ENCODE peak calls at places on chromosomes 2 and 18, in nine cellular contexts. E is CD8-positive, alpha-beta memory T cell; A is BE2C; H is NT2/D1; G is WERI-Rb-1; Q is HCT116; T is PC-9; J is tibial artery; U is aorta. Y is an unnamed sample. For H3K9me3, the result is how much of the 10 kb centered on the place peaks cover.

GRCh38 chr18:69490813-69491212 is 90.1 kb downstream of the DOK6 start:
- DNase-seq in E (no peak), A (peak), H (no peak), G (no peak), Q (no peak), T (no peak), J (no peak), U (no peak), Y (no peak)

GRCh38 chr2:170827841-170828532 is 11.3 kb downstream of the GAD1 start:
- DNase-seq in E (no peak), A (no peak), H (no peak), G (no peak), Q (no peak), T (no peak), J (no peak), U (no peak), Y (no peak)

GRCh38 chr2:1781291-1782080 is 37.2 kb upstream of the PXDN start:
- DNase-seq in E (no peak), A (no peak), H (no peak), G (no peak), Q (peak), T (no peak), J (no peak), U (peak), Y (no peak)

GRCh38 chr2:1226766-1227165 is 186.5 kb upstream of the TPO start:
- DNase-seq in E (no peak), A (no peak), H (no peak), G (no peak), Q (no peak), T (no peak), J (no peak), U (no peak), Y (no peak)

GRCh38 chr2:70708376-70709199 is 59.4 kb downstream of the ADD2 start:
- DNase-seq in E (no peak), A (no peak), H (no peak), G (no peak), Q (no peak), T (no peak), J (no peak), U (no peak), Y (no peak)

GRCh38 chr2:102520009-102520408 is 47.0 kb downstream of the SLC9A4 start:
- DNase-seq in E (no peak), A (peak), H (peak), G (peak), Q (peak), T (no peak), J (no peak), U (no peak), Y (no peak)

GRCh38 chr2:237617305-237617982 is 9.9 kb upstream of the LRRFIP1 start:
- DNase-seq in E (no peak), A (no peak), H (no peak), G (peak), Q (no peak), T (no peak), J (no peak), U (no peak), Y (no peak)

GRCh38 chr2:33765122-33765521 is 166.0 kb upstream of the FAM98A start:
- DNase-seq in E (no peak), A (no peak), H (peak), G (no peak), Q (no peak), T (no peak), J (no peak), U (no peak), Y (peak)

GRCh38 chr2:28586864-28587263 is 91.0 kb downstream of the PLB1 start:
- DNase-seq in E (peak), A (no peak), H (no peak), G (no peak), Q (no peak), T (peak), J (no peak), U (no peak), Y (no peak)

GRCh38 chr2:119264781-119265692 is 41.4 kb downstream of the STEAP3 start:
- DNase-seq in E (no peak), A (peak), H (peak), G (peak), Q (peak), T (no peak), J (no peak), U (no peak), Y (peak)

GRCh38 chr2:202135111-202135874 is 62.2 kb downstream of the KIAA2012 start:
- DNase-seq in E (no peak), A (no peak), H (no peak), G (no peak), Q (no peak), T (peak), J (peak), U (peak), Y (no peak)

GRCh38 chr18:78514910-78515670 is 464.5 kb upstream of the SALL3 start:
- DNase-seq in E (no peak), A (no peak), H (no peak), G (peak), Q (no peak), T (no peak), J (no peak), U (no peak), Y (no peak)

GRCh38 chr18:22271030-22271429 is 101.6 kb downstream of the GATA6 start:
- DNase-seq in E (no peak), A (no peak), H (no peak), G (no peak), Q (no peak), T (no peak), J (no peak), U (no peak), Y (no peak)

GRCh38 chr2:11340717-11341116 is 3.7 kb downstream of the ROCK2 start:
- DNase-seq in E (no peak), A (no peak), H (no peak), G (no peak), Q (no peak), T (no peak), J (no peak), U (no peak), Y (no peak)

GRCh38 chr18:55779711-55780590 is 192.0 kb upstream of the TCF4 start:
- DNase-seq in E (no peak), A (peak), H (no peak), G (peak), Q (no peak), T (no peak), J (no peak), U (peak), Y (peak)

GRCh38 chr2:195706161-195706900 is 49.3 kb downstream of the SLC39A10 start:
- DNase-seq in E (no peak), A (no peak), H (peak), G (no peak), Q (no peak), T (no peak), J (no peak), U (no peak), Y (no peak)

GRCh38 chr2:20515293-20516220 is 68.7 kb downstream of the RHOB start:
- DNase-seq in E (no peak), A (no peak), H (no peak), G (no peak), Q (no peak), T (peak), J (no peak), U (no peak), Y (no peak)

GRCh38 chr2:142965464-142965863 is 88.0 kb downstream of the KYNU start:
- DNase-seq in E (no peak), A (no peak), H (no peak), G (no peak), Q (no peak), T (no peak), J (no peak), U (no peak), Y (no peak)

GRCh38 chr2:217922101-217923006 is 80.4 kb downstream of the TNS1 start:
- DNase-seq in E (no peak), A (peak), H (no peak), G (no peak), Q (no peak), T (no peak), J (peak), U (peak), Y (no peak)

GRCh38 chr2:84970956-84971798 is at the start of gene KCMF1:
- DNase-seq in E (peak), A (peak), H (no peak), G (peak), Q (no peak), T (no peak), J (peak), U (peak), Y (peak)

GRCh38 chr2:204024503-204024902 is 87.9 kb downstream of the ICOS start:
- DNase-seq in E (no peak), A (peak), H (peak), G (peak), Q (peak), T (no peak), J (peak), U (no peak), Y (peak)

DNA sequence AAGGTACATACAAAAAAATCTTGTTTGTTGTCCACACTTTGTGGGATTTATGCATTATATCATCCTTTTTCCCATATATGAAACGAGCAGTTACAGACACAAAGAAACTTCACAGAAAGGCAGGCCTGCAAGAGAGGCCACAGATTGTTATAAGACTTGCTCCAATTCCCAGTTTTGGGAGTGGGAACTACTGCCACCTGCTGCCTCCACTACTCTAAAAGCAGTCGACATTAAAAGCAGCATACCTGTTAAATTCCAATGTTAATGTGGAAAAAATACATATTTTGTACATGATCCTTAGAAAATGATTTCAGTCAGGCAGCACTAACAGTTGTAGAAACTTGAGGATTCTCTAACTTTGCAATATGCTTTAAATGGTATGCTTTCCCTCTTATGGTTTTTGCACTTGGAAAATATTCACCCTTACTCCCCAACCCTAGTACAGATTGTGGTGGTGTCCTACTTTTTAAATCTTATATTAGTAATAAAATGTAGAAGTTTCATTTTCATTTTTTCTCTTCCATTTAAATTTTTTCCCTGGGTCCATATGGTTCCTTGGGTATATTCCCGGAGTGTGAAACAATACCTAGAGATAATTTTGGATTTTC is 37.9 kb downstream of the SLC38A11 start:
- DNase-seq in E (no peak), A (peak), H (peak), G (peak), Q (peak), T (no peak), J (peak), U (peak), Y (peak)
- H3K9me3 ChIP-seq in E (under half), A (under half), H (under half), G (under half), Q (under half), T (under half), J (under half), U (under half), Y (under half)

GRCh38 chr18:24795129-24795528 is 334.7 kb downstream of the HRH4 start:
- DNase-seq in E (no peak), A (no peak), H (no peak), G (no peak), Q (no peak), T (no peak), J (no peak), U (no peak), Y (no peak)

GRCh38 chr18:24792164-24792563 is 331.7 kb downstream of the HRH4 start:
- DNase-seq in E (no peak), A (no peak), H (no peak), G (peak), Q (no peak), T (no peak), J (no peak), U (no peak), Y (no peak)

GRCh38 chr18:24791736-24792135 is 331.3 kb downstream of the HRH4 start:
- DNase-seq in E (no peak), A (no peak), H (no peak), G (peak), Q (no peak), T (no peak), J (no peak), U (no peak), Y (no peak)

GRCh38 chr18:24790347-24790746 is 329.9 kb downstream of the HRH4 start:
- DNase-seq in E (no peak), A (no peak), H (no peak), G (no peak), Q (no peak), T (no peak), J (no peak), U (no peak), Y (no peak)

GRCh38 chr18:24793742-24794141 is 333.3 kb downstream of the HRH4 start:
- DNase-seq in E (no peak), A (no peak), H (no peak), G (no peak), Q (no peak), T (no peak), J (no peak), U (no peak), Y (no peak)
- H3K9me3 ChIP-seq in E (under half), A (under half), H (under half), G (under half), Q (under half), T (under half), J (under half), U (under half), Y (under half)

DNA sequence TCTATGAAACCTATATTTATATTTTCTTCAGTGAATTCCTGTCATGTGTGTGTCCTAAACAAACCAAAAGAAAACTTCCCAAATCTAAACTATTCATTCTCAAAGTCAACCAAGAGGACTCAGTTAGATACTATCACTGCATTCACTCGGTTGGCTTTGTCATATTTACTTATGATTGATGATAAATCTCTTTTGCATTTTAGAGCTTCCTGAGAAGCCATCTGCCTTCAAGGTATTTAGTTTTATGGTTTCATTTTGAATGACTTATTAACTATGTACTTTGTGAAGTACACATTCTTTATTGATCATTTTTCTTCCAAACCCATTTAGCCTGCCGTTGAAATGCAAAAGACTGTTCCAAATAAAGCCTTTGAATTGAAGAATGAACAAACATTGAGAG is 36.2 kb downstream of the ANKRD30B start:
- DNase-seq in E (no peak), A (no peak), H (no peak), G (no peak), Q (no peak), T (no peak), J (no peak), U (no peak), Y (no peak)
- H3K9me3 ChIP-seq in E (under half), A (under half), H (under half), G (under half), Q (under half), T (under half), J (under half), U (under half), Y (under half)

GRCh38 chr2:239574054-239574433 is 173.2 kb upstream of the HDAC4 start:
- DNase-seq in E (no peak), A (no peak), H (no peak), G (no peak), Q (no peak), T (no peak), J (no peak), U (peak), Y (no peak)
- H3K9me3 ChIP-seq in E (under half), A (under half), H (under half), G (under half), Q (under half), T (under half), J (under half), U (under half), Y (under half)

Y was measured in HAP-1.